ENCODE peak calls at places on chromosomes 13 and 19, in five cellular contexts. N is LoVo, Y is Right ventricle myocardium inferior, S is psoas muscle, G is IMR-90. H is an unnamed sample.

GRCh38 chr19:38090561-38090960 is 133.5 kb downstream of the DPF1 start:
- DNase-seq in N (no peak), Y (no peak), S (no peak), G (no peak), H (no peak)

GRCh38 chr19:54959840-54960239 is 6.3 kb upstream of the NLRP2 start:
- DNase-seq in N (no peak), Y (no peak), S (no peak), G (no peak), H (no peak)

GRCh38 chr13:21837841-21838551 is 167.1 kb downstream of the FGF9 start:
- DNase-seq in N (peak; percentile 43), Y (no peak), S (no peak), G (peak; percentile 37), H (no peak)

GRCh38 chr19:13717194-13717643 is 47.1 kb upstream of the MRI1 start:
- DNase-seq in N (no peak), Y (no peak), S (no peak), G (peak; percentile 63), H (no peak)

GRCh38 chr19:54415208-54415900 is at the start of gene TTYH1:
- DNase-seq in N (no peak), Y (peak; percentile 21), S (no peak), G (no peak), H (no peak)

GRCh38 chr13:46905249-46905648 is 8.4 kb upstream of the HTR2A start:
- DNase-seq in N (no peak), Y (no peak), S (no peak), G (peak; percentile 26), H (no peak)

GRCh38 chr13:51556740-51557139 is 27.5 kb upstream of the WDFY2 start:
- DNase-seq in N (no peak), Y (no peak), S (no peak), G (no peak), H (no peak)

GRCh38 chr13:92175330-92175729 is 776.9 kb downstream of the GPC5 start:
- DNase-seq in N (peak; percentile 7), Y (no peak), S (no peak), G (peak; percentile 62), H (peak; percentile 78)

GRCh38 chr19:11848594-11849263 is at the start of gene ZNF439:
- DNase-seq in N (no peak), Y (peak; percentile 96), S (peak; percentile 89), G (peak; percentile 71), H (peak; percentile 67)

GRCh38 chr13:44879452-44880058 is 109.7 kb downstream of the NUFIP1 start:
- DNase-seq in N (peak; percentile 19), Y (no peak), S (no peak), G (peak; percentile 64), H (peak; percentile 50)

GRCh38 chr13:48890386-48890785 is 85.3 kb upstream of the FNDC3A start:
- DNase-seq in N (no peak), Y (no peak), S (no peak), G (no peak), H (no peak)

GRCh38 chr19:18385675-18386542 is at the start of gene GDF15:
- DNase-seq in N (peak; percentile 91), Y (peak; percentile 78), S (peak; percentile 59), G (peak; percentile 87), H (peak; percentile 91)

GRCh38 chr13:113654175-113654560 is 3.8 kb downstream of the ATP4B start:
- DNase-seq in N (no peak), Y (no peak), S (no peak), G (no peak), H (no peak)

GRCh38 chr13:75445717-75446529 is 36.0 kb downstream of the TBC1D4 start:
- DNase-seq in N (no peak), Y (no peak), S (no peak), G (peak; percentile 34), H (peak; percentile 5)